ENCODE peak calls at places on chromosomes 11 and 22, in six cellular contexts. O is body of pancreas, V is coronary artery, I is PC-9, X is thyroid gland, F is AG10803. T is an unnamed sample.

GRCh38 chr11:19183641-19184040 is 18.1 kb downstream of the CSRP3 start:
- DNase-seq in O (no peak), V (no peak), I (no peak), X (no peak), F (no peak), T (no peak)

GRCh38 chr22:38767313-38767712 is 11.5 kb upstream of the SUN2 start:
- DNase-seq in O (no peak), V (no peak), I (no peak), X (no peak), F (no peak), T (no peak)

GRCh38 chr22:40684728-40685127 is 5.4 kb downstream of the MCHR1 start:
- DNase-seq in O (no peak), V (no peak), I (no peak), X (no peak), F (no peak), T (no peak)

GRCh38 chr11:114135737-114136151 is 76.2 kb downstream of the ZBTB16 start:
- DNase-seq in O (no peak), V (no peak), I (no peak), X (no peak), F (peak; percentile 82), T (no peak)

GRCh38 chr22:21707677-21708076 is 27.9 kb downstream of the YPEL1 start:
- DNase-seq in O (no peak), V (no peak), I (no peak), X (no peak), F (no peak), T (no peak)

GRCh38 chr11:68753300-68753699 is 2.0 kb upstream of the TESMIN start:
- DNase-seq in O (no peak), V (no peak), I (no peak), X (peak; percentile 17), F (no peak), T (no peak)

GRCh38 chr11:128026596-128026995 is 560.8 kb downstream of the ETS1 start:
- DNase-seq in O (peak; percentile 15), V (no peak), I (peak; percentile 57), X (no peak), F (peak; percentile 97), T (peak; percentile 46)

GRCh38 chr22:38941488-38941987 is 15.9 kb upstream of the APOBEC3A start:
- DNase-seq in O (peak; percentile 54), V (no peak), I (no peak), X (no peak), F (no peak), T (no peak)

GRCh38 chr11:64608636-64609035 is 17.6 kb downstream of the SLC22A12 start:
- DNase-seq in O (no peak), V (no peak), I (no peak), X (no peak), F (no peak), T (no peak)

GRCh38 chr11:77206264-77207018 is 78.4 kb downstream of the MYO7A start:
- DNase-seq in O (no peak), V (no peak), I (no peak), X (no peak), F (no peak), T (no peak)

GRCh38 chr22:31253949-31254348 is 38.3 kb downstream of the PIK3IP1 start:
- DNase-seq in O (peak; percentile 91), V (no peak), I (peak; percentile 95), X (peak; percentile 84), F (no peak), T (no peak)

GRCh38 chr11:112279901-112280267 is 19.2 kb upstream of the PLET1 start:
- DNase-seq in O (peak; percentile 55), V (no peak), I (peak; percentile 56), X (peak; percentile 66), F (peak; percentile 35), T (no peak)
- H3K4me3 ChIP-seq in O (no peak overlapping the region), V (peak overlapping the region; percentile 72), I (peak overlapping the region; percentile 34), X (no peak overlapping the region), F (peak overlapping the region; percentile 62), T (peak overlapping the region; percentile 67)

GRCh38 chr11:130159657-130160459 is at the start of gene ST14:
- DNase-seq in O (peak; percentile 87), V (no peak), I (peak; percentile 76), X (peak; percentile 88), F (no peak), T (no peak)
- H3K4me3 ChIP-seq in O (peak within 1 kb of the TSS; percentile 80), V (peak within 1 kb of the TSS; percentile 60), I (peak within 1 kb of the TSS; percentile 100), X (peak within 1 kb of the TSS; percentile 58), F (no peak within 1 kb of the TSS), T (peak within 1 kb of the TSS; percentile 25)

GRCh38 chr11:118888398-118888797 is 4.7 kb downstream of the CXCR5 start:
- DNase-seq in O (no peak), V (no peak), I (peak; percentile 55), X (no peak), F (no peak), T (no peak)
- H3K4me3 ChIP-seq in O (no peak overlapping the region), V (no peak overlapping the region), I (no peak overlapping the region), X (no peak overlapping the region), F (no peak overlapping the region), T (no peak overlapping the region)

DNA sequence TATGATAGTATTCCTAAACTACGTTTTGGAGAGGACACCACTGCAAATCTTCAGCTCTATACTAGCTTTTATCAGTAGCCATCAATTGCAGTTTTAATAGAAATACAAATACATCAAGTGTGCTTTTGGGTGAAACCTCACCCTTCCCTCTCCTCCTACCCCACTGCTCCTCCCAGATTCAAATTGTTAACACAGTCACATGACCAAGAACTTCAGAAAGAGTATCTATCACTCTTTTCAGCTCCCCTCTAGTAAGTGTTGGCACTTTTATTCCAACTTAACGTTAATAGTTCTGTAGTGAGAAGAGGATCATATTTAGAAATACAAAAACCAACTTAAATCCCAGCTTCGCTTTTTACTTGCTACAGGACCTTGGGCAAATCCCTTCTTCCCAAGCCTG is 17.0 kb downstream of the RRAS2 start:
- DNase-seq in O (no peak), V (no peak), I (no peak), X (no peak), F (no peak), T (no peak)
- H3K4me3 ChIP-seq in O (no peak overlapping the region), V (no peak overlapping the region), I (no peak overlapping the region), X (no peak overlapping the region), F (no peak overlapping the region), T (no peak overlapping the region)

GRCh38 chr11:86799680-86800075 is 664 bp upstream of the PRSS23 start:
- DNase-seq in O (no peak), V (no peak), I (no peak), X (no peak), F (no peak), T (no peak)
- H3K4me3 ChIP-seq in O (peak overlapping the region; percentile 50), V (peak overlapping the region; percentile 93), I (peak overlapping the region; percentile 92), X (peak overlapping the region; percentile 55), F (peak overlapping the region; percentile 76), T (peak overlapping the region; percentile 60)

DNA sequence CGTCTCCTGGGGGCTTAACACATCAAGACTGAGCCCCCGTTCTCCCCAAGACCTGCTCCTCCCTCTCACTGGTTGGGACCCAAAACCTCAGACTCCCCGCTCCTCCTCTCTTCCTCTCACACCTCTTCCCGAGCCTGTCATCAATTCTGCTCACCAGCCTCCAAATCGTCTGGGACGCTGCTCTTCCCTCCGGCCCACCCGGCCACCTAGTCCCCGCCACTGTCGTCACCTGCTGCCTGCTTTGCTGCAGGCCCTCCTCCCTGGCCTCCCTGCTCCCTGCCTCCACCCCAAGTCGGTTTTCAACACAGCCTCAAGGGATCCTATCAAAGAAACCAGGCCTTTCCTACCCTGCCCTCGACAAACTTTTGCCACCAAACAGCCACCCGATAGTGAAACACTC is 3.1 kb downstream of the MFNG start:
- DNase-seq in O (no peak), V (no peak), I (no peak), X (no peak), F (no peak), T (no peak)
- H3K4me3 ChIP-seq in O (no peak overlapping the region), V (no peak overlapping the region), I (no peak overlapping the region), X (no peak overlapping the region), F (no peak overlapping the region), T (no peak overlapping the region)

GRCh38 chr11:125442946-125443345 is 53.1 kb downstream of the FEZ1 start:
- DNase-seq in O (no peak), V (peak; percentile 61), I (no peak), X (no peak), F (no peak), T (no peak)
- H3K4me3 ChIP-seq in O (no peak overlapping the region), V (no peak overlapping the region), I (no peak overlapping the region), X (no peak overlapping the region), F (no peak overlapping the region), T (no peak overlapping the region)

DNA sequence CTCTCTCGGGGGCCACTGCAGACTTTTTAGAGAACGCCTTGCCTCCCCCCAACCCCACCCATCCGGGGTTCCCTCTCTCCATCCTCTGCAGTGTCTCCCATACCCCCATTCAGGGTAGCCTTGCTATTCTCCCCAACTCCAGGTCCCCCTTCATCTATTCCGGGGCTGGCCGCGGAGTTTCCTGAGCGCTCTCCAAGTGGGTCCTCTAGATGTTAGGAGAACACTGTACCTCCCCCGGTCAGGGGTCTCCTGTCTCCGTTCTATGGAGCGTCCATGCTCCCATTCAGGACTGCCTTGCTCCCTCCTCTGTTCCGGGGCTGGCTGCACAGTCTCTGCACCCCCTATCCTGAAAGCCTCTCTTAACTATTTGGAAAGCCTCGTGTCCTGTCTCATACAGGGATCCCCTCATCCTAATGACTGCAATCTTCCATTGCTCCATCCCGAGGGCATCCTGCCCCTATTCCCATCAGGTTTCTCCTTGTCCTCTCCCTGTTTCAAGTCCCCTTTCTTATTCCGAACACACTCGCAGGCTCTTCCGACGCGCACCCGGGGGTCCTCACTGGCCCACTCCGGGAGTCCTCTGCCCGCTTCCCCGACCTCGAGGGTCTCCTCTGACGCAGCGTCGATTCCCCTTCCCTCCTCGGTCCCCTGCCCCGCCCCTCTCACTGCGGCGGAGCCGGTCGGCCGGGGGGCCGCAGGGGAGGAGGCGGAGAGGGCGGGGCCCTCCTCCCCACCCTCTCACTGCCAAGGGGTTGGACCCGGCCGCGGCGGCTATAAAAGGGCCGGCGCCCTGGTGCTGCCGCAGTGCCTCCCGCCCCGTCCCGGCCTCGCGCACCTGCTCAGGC is at the start of gene NEFH:
- DNase-seq in O (no peak), V (no peak), I (no peak), X (no peak), F (no peak), T (no peak)
- H3K4me3 ChIP-seq in O (no peak within 1 kb of the TSS), V (peak within 1 kb of the TSS; percentile 59), I (peak within 1 kb of the TSS; percentile 50), X (no peak within 1 kb of the TSS), F (peak within 1 kb of the TSS; percentile 26), T (no peak within 1 kb of the TSS)

T was measured in Panc1.